ENCODE peak calls at places on chromosomes 11 and 22, in four cellular contexts. C, T, K and Z are unnamed samples.

GRCh38 chr11:118705111-118705741 is 25.8 kb upstream of the TREH start:
- DNase-seq in C (no peak), T (no peak), K (no peak), Z (no peak)

GRCh38 chr11:12285106-12285505 is 92.3 kb upstream of the PARVA start:
- DNase-seq in C (no peak), T (no peak), K (no peak), Z (peak; percentile 10)

GRCh38 chr22:44646141-44646540 is 55.9 kb upstream of the PRR5 start:
- DNase-seq in C (no peak), T (no peak), K (no peak), Z (no peak)

GRCh38 chr22:24876700-24877099 is 69.8 kb downstream of the LHFPL7 start:
- DNase-seq in C (no peak), T (no peak), K (no peak), Z (no peak)

GRCh38 chr11:18203723-18204122 is 31.1 kb downstream of the MRGPRX4 start:
- DNase-seq in C (peak; percentile 89), T (no peak), K (no peak), Z (no peak)

GRCh38 chr11:29333993-29334780 is 682.6 kb downstream of the KCNA4 start:
- DNase-seq in C (peak; percentile 64), T (no peak), K (no peak), Z (no peak)

GRCh38 chr11:78808903-78809302 is 234.2 kb upstream of the NARS2 start:
- DNase-seq in C (no peak), T (peak; percentile 76), K (no peak), Z (peak; percentile 66)

GRCh38 chr11:96098511-96099241 is 174.8 kb upstream of the MTMR2 start:
- DNase-seq in C (no peak), T (no peak), K (no peak), Z (peak; percentile 43)

GRCh38 chr22:45952553-45952952 is 24.4 kb downstream of the WNT7B start:
- DNase-seq in C (no peak), T (no peak), K (no peak), Z (no peak)

GRCh38 chr11:23856654-23857053 is 640.2 kb upstream of the LUZP2 start:
- DNase-seq in C (no peak), T (no peak), K (no peak), Z (no peak)

GRCh38 chr11:62125881-62126280 is 2.1 kb downstream of the INCENP start:
- DNase-seq in C (no peak), T (no peak), K (no peak), Z (no peak)

GRCh38 chr11:113894421-113894996 is 10.1 kb upstream of the HTR3B start:
- DNase-seq in C (no peak), T (no peak), K (no peak), Z (no peak)

GRCh38 chr22:20211997-20212753 is 55.9 kb downstream of the RTN4R start:
- DNase-seq in C (no peak), T (peak; percentile 71), K (peak; percentile 76), Z (no peak)

GRCh38 chr11:62771144-62772021 is at the start of gene TAF6L:
- DNase-seq in C (peak; percentile 99), T (peak; percentile 97), K (peak; percentile 98), Z (peak; percentile 99)

GRCh38 chr22:33883961-33884808 is 36.1 kb downstream of the LARGE1 start:
- DNase-seq in C (no peak), T (no peak), K (peak; percentile 25), Z (no peak)

GRCh38 chr11:2421226-2421994 is 20.9 kb downstream of the TSSC4 start:
- DNase-seq in C (no peak), T (no peak), K (no peak), Z (no peak)

GRCh38 chr11:65898656-65899355 is 1.4 kb downstream of the FOSL1 start:
- DNase-seq in C (no peak), T (no peak), K (no peak), Z (no peak)

GRCh38 chr22:39184586-39185577 is 32.4 kb upstream of the CBX7 start:
- DNase-seq in C (no peak), T (no peak), K (no peak), Z (no peak)

GRCh38 chr11:72679869-72680268 is 5.6 kb upstream of the PDE2A start:
- DNase-seq in C (no peak), T (no peak), K (no peak), Z (no peak)

GRCh38 chr11:7060828-7061227 is 28.0 kb upstream of the RBMXL2 start:
- DNase-seq in C (no peak), T (no peak), K (no peak), Z (no peak)

DNA sequence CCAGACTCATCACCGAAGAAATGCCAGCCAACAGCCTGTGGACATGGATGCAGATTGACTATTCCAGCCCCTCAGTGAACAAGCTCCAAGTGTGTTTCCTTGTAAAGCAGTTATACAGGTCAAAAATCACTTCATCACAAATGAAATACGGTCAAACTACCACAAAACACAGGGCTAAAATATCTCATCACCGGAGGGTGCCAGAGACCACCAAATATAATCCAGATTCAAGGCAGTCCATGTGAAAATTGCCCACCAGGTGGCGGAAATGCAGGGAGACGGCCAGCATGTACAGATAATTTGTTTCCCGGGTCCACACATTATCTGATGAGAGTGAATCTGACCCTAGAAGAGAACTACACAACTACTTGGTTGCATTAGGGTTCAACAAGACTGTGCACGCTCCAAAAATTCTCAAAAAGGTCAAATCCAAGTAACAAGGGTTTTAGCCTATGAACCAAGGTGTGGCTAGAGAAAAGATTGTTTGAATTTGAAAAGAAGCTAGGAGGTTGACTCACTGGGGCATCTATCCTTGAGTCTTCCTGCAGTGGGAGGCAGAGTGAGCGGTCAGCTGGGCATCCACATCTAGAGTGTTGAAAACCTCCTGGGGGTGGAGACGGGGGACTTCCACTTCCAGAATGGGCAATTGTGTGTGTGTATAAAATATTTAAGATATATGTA is 71.7 kb downstream of the IGLL5 start:
- DNase-seq in C (peak; percentile 91), T (no peak), K (peak; percentile 45), Z (peak; percentile 71)
- TF ChIP-seq CTCF in C (peak; percentile 99), T (peak; percentile 88), K (peak; percentile 95), Z (peak; percentile 97)

GRCh38 chr22:17369553-17370035 is 334 bp downstream of the CECR2 start:
- DNase-seq in C (peak; percentile 71), T (peak; percentile 50), K (peak; percentile 38), Z (no peak)

GRCh38 chr22:17368144-17368726 is 1.0 kb upstream of the CECR2 start:
- DNase-seq in C (peak; percentile 94), T (no peak), K (no peak), Z (no peak)

GRCh38 chr22:17368727-17369552 is at the start of gene CECR2:
- DNase-seq in C (peak; percentile 85), T (peak; percentile 49), K (peak; percentile 59), Z (peak; percentile 25)

GRCh38 chr22:17366329-17366728 is 2.9 kb upstream of the CECR2 start:
- DNase-seq in C (no peak), T (no peak), K (no peak), Z (no peak)

GRCh38 chr22:17366830-17367229 is 2.4 kb upstream of the CECR2 start:
- DNase-seq in C (peak; percentile 87), T (no peak), K (peak; percentile 61), Z (peak; percentile 31)
- TF ChIP-seq CTCF in C (peak; percentile 63), T (no peak), K (peak; percentile 65), Z (no peak)

GRCh38 chr11:119993732-119994131 is 144.2 kb downstream of the TRIM29 start:
- DNase-seq in C (peak; percentile 34), T (peak; percentile 66), K (no peak), Z (peak; percentile 22)
- TF ChIP-seq CTCF in C (peak; percentile 58), T (peak; percentile 41), K (peak; percentile 25), Z (no peak)

GRCh38 chr11:83819936-83820549 is 533.9 kb upstream of the CCDC90B start:
- DNase-seq in C (peak; percentile 58), T (no peak), K (no peak), Z (no peak)
- TF ChIP-seq CTCF in C (peak; percentile 68), T (peak; percentile 64), K (peak; percentile 62), Z (peak; percentile 26)

DNA sequence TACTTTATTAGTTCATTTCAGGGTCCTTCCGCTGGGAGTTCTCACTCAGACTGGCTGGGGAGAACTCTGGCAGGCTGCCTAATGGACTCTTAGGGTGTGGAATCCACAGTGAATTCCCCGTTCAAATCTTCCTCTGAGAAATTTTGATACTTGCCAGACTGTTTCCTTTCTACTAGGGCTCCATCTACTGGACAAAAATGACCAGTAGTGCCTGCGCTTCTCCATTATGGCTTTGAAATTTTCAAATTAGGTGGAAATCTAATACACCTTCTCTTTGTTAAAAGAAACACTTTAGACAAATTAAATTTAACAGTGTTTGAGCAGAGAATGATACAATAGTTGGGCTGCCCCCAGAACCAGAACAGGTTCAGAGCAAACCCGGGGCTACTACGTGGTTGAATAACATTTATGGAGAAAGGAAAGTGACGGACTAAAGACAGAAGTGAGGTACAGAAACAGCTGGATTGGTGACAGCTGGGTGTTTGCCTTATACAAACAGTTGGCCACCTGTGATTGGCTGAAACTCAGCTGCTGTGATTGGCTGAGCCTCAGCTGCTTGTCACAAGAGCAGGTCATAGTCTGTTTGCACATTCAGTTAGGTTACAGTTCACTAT is 52.9 kb upstream of the FDX1 start:
- DNase-seq in C (peak; percentile 84), T (peak; percentile 47), K (peak; percentile 50), Z (peak; percentile 71)
- TF ChIP-seq CTCF in C (peak; percentile 74), T (peak; percentile 74), K (peak; percentile 86), Z (peak; percentile 68)

GRCh38 chr11:128520206-128520885 is 67.0 kb downstream of the ETS1 start:
- DNase-seq in C (no peak), T (no peak), K (no peak), Z (no peak)
- TF ChIP-seq CTCF in C (no peak), T (no peak), K (no peak), Z (no peak)

DNA sequence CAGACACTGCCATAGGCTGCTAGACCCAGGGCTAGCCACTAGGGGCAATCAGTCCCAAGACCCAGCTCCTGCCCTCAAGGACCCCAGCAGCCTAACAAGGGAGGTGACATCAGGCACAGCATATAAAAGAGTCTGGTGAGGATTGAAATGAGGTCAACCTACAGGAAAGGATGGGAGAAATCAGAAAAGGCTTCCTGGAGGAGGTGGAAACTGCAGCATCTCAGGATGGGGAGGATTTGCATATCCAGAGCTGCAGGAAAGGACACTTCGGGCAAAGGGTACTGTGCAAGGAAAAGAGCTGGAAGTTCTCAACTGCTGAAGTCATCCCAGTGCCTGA is 2.9 kb upstream of the ARFGAP2 start:
- DNase-seq in C (peak; percentile 79), T (no peak), K (no peak), Z (no peak)
- TF ChIP-seq CTCF in C (peak; percentile 71), T (peak; percentile 55), K (peak; percentile 55), Z (peak; percentile 41)